ENCODE peak calls at places on chromosomes 13 and 19, in six cellular contexts. K is A673, V is GM23248, X is HCT116, O is PC-3, C is hepatocyte. H is an unnamed sample.

GRCh38 chr19:56191115-56191514 is 6.5 kb downstream of the ZSCAN5B start:
- DNase-seq in K (no peak), V (no peak), X (no peak), O (no peak), C (no peak), H (no peak)

GRCh38 chr13:76991432-76991795 is 467 bp upstream of the CLN5 start:
- DNase-seq in K (no peak), V (peak; percentile 14), X (no peak), O (peak; percentile 18), C (peak; percentile 13), H (peak; percentile 5)

GRCh38 chr13:100381595-100382224 is 206.9 kb downstream of the GGACT start:
- DNase-seq in K (no peak), V (no peak), X (no peak), O (no peak), C (no peak), H (no peak)

GRCh38 chr13:90686438-90686837 is 661.0 kb upstream of the MIR17HG start:
- DNase-seq in K (peak; percentile 53), V (peak; percentile 93), X (no peak), O (peak; percentile 53), C (no peak), H (no peak)

GRCh38 chr13:30847697-30848307 is 58.3 kb upstream of the MEDAG start:
- DNase-seq in K (peak; percentile 95), V (peak; percentile 99), X (no peak), O (no peak), C (peak; percentile 57), H (no peak)

GRCh38 chr13:76791290-76791664 is 94.9 kb downstream of the KCTD12 start:
- DNase-seq in K (no peak), V (peak; percentile 10), X (no peak), O (no peak), C (no peak), H (no peak)

GRCh38 chr13:42892760-42893159 is 99.3 kb downstream of the EPSTI1 start:
- DNase-seq in K (no peak), V (peak; percentile 76), X (no peak), O (peak; percentile 59), C (no peak), H (no peak)

GRCh38 chr13:76754414-76754813 is 131.8 kb downstream of the KCTD12 start:
- DNase-seq in K (peak; percentile 29), V (peak; percentile 3), X (no peak), O (no peak), C (peak; percentile 13), H (no peak)

GRCh38 chr19:16337809-16338469 is 13.3 kb downstream of the KLF2 start:
- DNase-seq in K (no peak), V (peak; percentile 33), X (no peak), O (no peak), C (no peak), H (no peak)

GRCh38 chr13:51739403-51740112 is 64.4 kb downstream of the DHRS12 start:
- DNase-seq in K (no peak), V (peak; percentile 42), X (no peak), O (no peak), C (no peak), H (no peak)

GRCh38 chr13:99057310-99057975 is 79.6 kb upstream of the DOCK9 start:
- DNase-seq in K (no peak), V (peak; percentile 84), X (no peak), O (peak; percentile 50), C (no peak), H (no peak)

GRCh38 chr13:98246538-98247172 is 69.6 kb upstream of the RNF113B start:
- DNase-seq in K (peak; percentile 31), V (no peak), X (no peak), O (no peak), C (peak; percentile 19), H (no peak)

GRCh38 chr19:38251564-38252051 is 4.6 kb downstream of the PPP1R14A start:
- DNase-seq in K (no peak), V (peak; percentile 34), X (no peak), O (no peak), C (peak; percentile 56), H (no peak)

GRCh38 chr19:21328402-21328801 is 808 bp downstream of the ZNF708 start:
- DNase-seq in K (peak; percentile 50), V (no peak), X (no peak), O (no peak), C (no peak), H (peak; percentile 68)

GRCh38 chr13:106496072-106496997 is 39.1 kb downstream of the EFNB2 start:
- DNase-seq in K (no peak), V (no peak), X (no peak), O (no peak), C (no peak), H (no peak)

GRCh38 chr19:30719991-30720329 is 347.8 kb downstream of the ZNF536 start:
- DNase-seq in K (peak; percentile 40), V (peak; percentile 41), X (no peak), O (no peak), C (no peak), H (no peak)

GRCh38 chr19:44529541-44529940 is at the start of gene CEACAM20:
- DNase-seq in K (no peak), V (no peak), X (no peak), O (no peak), C (no peak), H (no peak)

DNA sequence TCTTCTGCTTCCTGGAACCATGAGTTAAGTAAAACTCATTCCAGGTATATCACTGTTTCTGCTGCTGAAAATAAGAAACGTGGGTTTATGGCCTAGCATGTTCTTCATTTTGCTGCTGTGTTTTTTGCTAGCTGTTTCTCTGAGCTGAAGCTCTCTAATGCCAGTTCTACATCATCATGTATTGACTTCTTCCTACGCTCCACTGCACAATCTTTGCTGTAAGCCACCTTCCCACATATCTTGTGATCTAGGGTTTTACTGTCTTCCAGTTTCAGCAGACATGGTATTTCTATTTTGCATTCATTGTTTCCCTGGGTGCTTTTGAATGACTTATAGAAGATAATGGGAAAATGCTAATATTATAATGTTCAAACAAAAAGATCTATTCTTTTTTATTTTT is 278.6 kb upstream of the GPC6 start:
- DNase-seq in K (no peak), V (no peak), X (no peak), O (no peak), C (no peak), H (no peak)
- TF ChIP-seq EZH2 in K (no peak), V (no peak), X (no peak), O (no peak), C (no peak), H (no peak)

GRCh38 chr13:73603646-73604045 is 530.6 kb downstream of the KLF12 start:
- DNase-seq in K (no peak), V (no peak), X (no peak), O (no peak), C (no peak), H (no peak)
- H3K27ac ChIP-seq in K (no peak overlapping the region), V (no peak overlapping the region), X (no peak overlapping the region), O (no peak overlapping the region), C (no peak overlapping the region), H (no peak overlapping the region)

GRCh38 chr13:26412961-26413716 is 144.3 kb upstream of the WASF3 start:
- DNase-seq in K (no peak), V (no peak), X (no peak), O (no peak), C (no peak), H (no peak)
- TF ChIP-seq EZH2 in K (no peak), V (no peak), X (no peak), O (no peak), C (no peak), H (no peak)

GRCh38 chr19:55116232-55117062 is 990 bp downstream of the PPP1R12C start:
- DNase-seq in K (peak; percentile 63), V (peak; percentile 89), X (no peak), O (peak; percentile 56), C (peak; percentile 81), H (peak; percentile 50)
- H3K27ac ChIP-seq in K (peak overlapping the region; percentile 79), V (peak overlapping the region; percentile 76), X (peak overlapping the region; percentile 90), O (no peak overlapping the region), C (peak overlapping the region; percentile 89), H (no peak overlapping the region)

GRCh38 chr19:10420444-10421239 is at the start of gene PDE4A:
- DNase-seq in K (peak; percentile 89), V (peak; percentile 68), X (no peak), O (peak; percentile 33), C (peak; percentile 45), H (peak; percentile 70)

GRCh38 chr19:10418281-10419199 is 1.8 kb upstream of the PDE4A start:
- DNase-seq in K (peak; percentile 71), V (peak; percentile 29), X (no peak), O (no peak), C (peak; percentile 17), H (peak; percentile 68)

GRCh38 chr19:10419200-10419645 is 1.1 kb upstream of the PDE4A start:
- DNase-seq in K (peak; percentile 84), V (peak; percentile 61), X (no peak), O (no peak), C (peak; percentile 36), H (peak; percentile 62)

GRCh38 chr19:10421240-10421948 is 1.1 kb downstream of the PDE4A start:
- DNase-seq in K (peak; percentile 44), V (no peak), X (no peak), O (no peak), C (no peak), H (no peak)

DNA sequence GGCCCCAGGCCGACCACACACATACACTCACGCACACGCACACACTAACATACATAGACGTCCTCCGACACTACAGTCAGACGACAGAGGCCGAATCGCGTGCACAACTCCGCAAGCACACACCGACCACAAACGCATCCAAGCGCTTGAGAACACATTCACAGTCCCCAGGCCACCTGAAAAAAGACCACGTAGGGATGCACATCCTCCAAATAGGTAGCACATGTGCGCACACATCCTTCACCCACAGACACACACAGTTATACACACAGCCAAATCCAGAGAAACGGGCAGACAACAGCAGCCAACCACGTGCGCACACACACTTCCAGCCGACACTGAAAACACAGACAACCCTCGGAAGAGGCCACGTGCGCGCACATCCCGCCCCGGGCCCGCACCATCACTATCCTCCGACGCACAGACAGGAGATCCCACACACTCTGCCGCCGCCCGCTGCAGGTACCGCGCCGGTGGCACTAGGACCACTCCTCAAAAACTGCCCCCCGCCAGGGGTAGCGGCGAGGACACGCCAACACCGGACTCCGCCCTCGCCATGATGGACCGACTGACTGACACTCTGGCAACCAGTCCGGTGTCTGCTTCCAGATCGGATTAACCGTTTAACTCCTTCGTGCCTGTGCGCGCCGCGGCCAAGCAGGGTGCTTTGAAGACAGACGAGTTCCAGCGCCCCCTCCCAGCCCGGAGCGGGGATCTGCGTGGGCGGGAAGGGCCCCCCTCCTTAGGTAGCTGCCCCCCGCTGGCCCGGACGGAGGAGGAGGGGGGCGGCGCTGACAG is 493 bp upstream of the PDE4A start:
- DNase-seq in K (peak; percentile 99), V (peak; percentile 71), X (peak; percentile 84), O (peak; percentile 42), C (peak; percentile 28), H (peak; percentile 95)
- TF ChIP-seq EZH2 in K (no peak), V (no peak), X (no peak), O (peak; percentile 97), C (peak; percentile 97), H (peak; percentile 44)

DNA sequence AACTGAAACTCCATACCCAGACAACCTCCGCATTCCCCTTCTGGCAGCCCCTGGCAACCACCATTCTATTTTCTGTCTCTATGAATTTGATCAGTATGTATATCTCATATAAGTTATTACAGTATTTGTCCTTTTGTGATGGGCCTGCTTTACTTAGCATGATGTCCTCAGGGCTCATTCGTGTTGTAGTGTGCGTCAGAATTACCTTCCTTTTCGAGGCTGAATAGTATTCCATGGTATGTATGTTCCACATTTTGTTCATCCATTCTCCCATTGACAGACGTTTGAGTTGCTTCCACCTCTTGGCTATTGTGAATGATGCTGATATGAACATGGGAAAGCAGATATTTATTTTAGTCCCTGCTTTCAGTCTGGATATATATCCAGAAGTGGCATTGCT is 5.0 kb downstream of the PLEKHF1 start:
- DNase-seq in K (no peak), V (no peak), X (no peak), O (no peak), C (no peak), H (no peak)
- H3K27ac ChIP-seq in K (no peak overlapping the region), V (no peak overlapping the region), X (no peak overlapping the region), O (no peak overlapping the region), C (no peak overlapping the region), H (no peak overlapping the region)

H was measured in neural progenitor cell.